ENCODE peak calls at places on chromosomes 5 and 9, in four cellular contexts. M is upper lobe of left lung, L is tibial artery, J is colonic mucosa. Z is an unnamed sample.
A peak's percentile ranks its signal among the peaks of the same experiment; 100 is the strongest.

GRCh38 chr9:127561491-127562270 is 50.4 kb upstream of the STXBP1 start:
- DNase-seq in J (peak; percentile 82), L (peak; percentile 96), M (peak; percentile 96), Z (peak; percentile 84)

GRCh38 chr5:84597904-84598303 is 213.2 kb upstream of the EDIL3 start:
- DNase-seq in L (no peak), M (no peak), J (no peak), Z (no peak)

GRCh38 chr9:90880669-90881068 is 79.0 kb downstream of the SYK start:
- DNase-seq in L (no peak), J (no peak), M (no peak), Z (no peak)

GRCh38 chr9:137031904-137032639 is at the start of gene FUT7:
- DNase-seq in L (no peak), J (peak; percentile 34), M (peak; percentile 64), Z (no peak)

GRCh38 chr5:14414615-14415515 is 166.7 kb upstream of the OTULINL start:
- DNase-seq in M (no peak), J (peak; percentile 25), L (no peak), Z (no peak)

GRCh38 chr5:124790895-124791732 is 44.7 kb upstream of the ZNF608 start:
- DNase-seq in J (peak; percentile 70), M (no peak), L (no peak), Z (no peak)

GRCh38 chr5:178123987-178124925 is 6.6 kb upstream of the RMND5B start:
- DNase-seq in J (no peak), M (no peak), L (no peak), Z (no peak)

GRCh38 chr9:76699966-76700365 is 64.3 kb upstream of the PCA3 start:
- DNase-seq in L (no peak), M (no peak), J (no peak), Z (no peak)

DNA sequence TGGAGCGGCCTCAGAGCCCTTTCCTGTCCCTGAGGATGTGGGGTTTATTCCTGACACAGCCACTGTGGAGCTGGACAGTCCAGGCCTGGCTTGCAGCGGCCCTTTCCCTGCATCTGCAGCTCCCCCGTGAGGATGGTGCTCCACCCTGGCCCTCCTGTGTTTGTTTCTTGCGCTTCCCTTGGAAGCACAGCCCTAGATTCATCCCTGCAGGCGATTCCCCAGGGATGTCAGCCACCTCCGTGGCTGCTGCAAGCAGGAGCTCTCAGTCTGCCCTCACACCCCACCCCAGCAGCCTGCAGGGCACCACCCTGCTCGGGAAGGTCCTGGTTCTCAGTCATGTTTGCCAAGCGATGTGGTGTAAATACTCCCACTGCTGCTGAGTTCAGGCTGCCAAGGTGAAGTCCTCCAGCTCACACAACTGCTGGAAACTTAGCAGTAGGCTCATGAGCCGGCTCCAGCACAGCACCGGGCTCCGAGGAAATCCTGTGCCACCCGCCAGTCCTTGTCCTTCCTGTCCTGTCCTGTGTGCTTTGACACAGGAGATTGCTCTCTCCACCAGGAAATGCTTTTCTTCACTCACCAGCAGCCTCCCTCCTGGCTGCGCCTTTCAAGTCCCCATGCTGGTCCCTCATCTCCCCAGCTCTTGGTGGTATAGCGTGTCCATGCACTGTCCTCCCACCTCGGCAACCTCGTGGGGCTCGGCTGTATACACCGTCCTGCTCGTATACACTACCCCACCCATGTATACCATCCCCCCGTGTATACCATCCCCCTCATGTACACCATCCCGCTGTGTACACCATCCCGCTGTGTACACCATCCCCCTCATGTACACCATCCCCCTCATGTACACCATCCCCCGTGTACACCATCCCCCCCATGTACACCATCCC is 16.2 kb downstream of the ROPN1L start:
- DNase-seq in J (no peak), L (no peak), M (no peak), Z (no peak)
- H3K27ac ChIP-seq in J (no peak overlapping the region), L (no peak overlapping the region), M (no peak overlapping the region), Z (no peak overlapping the region)

GRCh38 chr9:15612962-15613361 is 60.1 kb downstream of the CCDC171 start:
- DNase-seq in L (no peak), M (no peak), J (no peak), Z (no peak)
- H3K4me1 ChIP-seq in L (no peaks in the 10 kb centered on the region), M (no peaks in the 10 kb centered on the region), J (no peaks in the 10 kb centered on the region), Z (no peaks in the 10 kb centered on the region)

DNA sequence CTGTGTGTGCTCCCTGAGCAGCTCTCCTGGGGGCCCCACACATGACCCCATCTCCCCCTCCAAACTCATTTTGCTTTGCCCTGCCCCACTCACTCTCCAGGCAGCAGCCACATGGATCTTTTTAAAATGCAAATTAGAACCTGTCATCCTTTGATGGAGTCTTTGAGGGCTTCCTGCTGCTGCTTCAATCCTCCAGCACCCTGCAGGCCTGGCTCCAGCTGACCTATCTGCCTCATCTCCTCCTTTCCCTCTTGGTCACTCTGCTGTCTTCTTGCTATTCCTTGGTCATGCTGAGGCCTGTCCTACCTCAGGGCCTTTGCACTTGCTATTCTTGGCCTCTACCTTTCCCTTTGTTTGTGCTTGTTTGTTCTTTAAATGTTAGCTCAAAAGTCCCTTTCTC is 17.9 kb downstream of the NDST1 start:
- DNase-seq in M (no peak), L (no peak), J (no peak), Z (peak; percentile 7)
- H3K27ac ChIP-seq in M (no peak overlapping the region), L (no peak overlapping the region), J (no peak overlapping the region), Z (peak overlapping the region; percentile 81)

GRCh38 chr5:135847976-135848375 is 13.5 kb downstream of the SLC25A48 start:
- DNase-seq in J (no peak), M (no peak), L (no peak), Z (no peak)

GRCh38 chr5:135850231-135850630 is 15.8 kb downstream of the SLC25A48 start:
- DNase-seq in M (no peak), J (no peak), L (no peak), Z (no peak)

GRCh38 chr5:135843571-135844337 is 9.3 kb downstream of the SLC25A48 start:
- DNase-seq in M (no peak), L (peak; percentile 50), J (peak; percentile 86), Z (no peak)

GRCh38 chr5:135842737-135843136 is 8.3 kb downstream of the SLC25A48 start:
- DNase-seq in J (no peak), L (no peak), M (no peak), Z (no peak)

DNA sequence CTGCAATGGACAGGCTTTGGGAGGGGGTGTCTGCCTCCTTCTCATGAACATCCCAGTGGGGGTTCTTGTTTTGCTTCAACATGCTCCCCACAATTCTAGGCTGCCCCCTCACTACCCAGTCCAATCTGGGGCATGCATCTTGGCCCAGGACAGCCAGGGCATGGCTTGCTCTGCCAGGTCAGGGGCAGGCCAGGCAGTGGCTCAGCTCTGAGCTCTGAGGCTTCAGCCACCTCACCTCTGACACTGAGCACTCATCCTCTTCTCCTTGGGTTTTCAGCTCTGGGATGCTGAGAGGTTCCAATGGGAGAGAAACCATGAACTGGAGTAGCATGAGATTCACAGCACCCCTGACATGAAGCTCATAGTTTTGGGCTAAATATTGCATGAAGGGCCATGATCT is 11.8 kb downstream of the SLC25A48 start:
- DNase-seq in J (no peak), M (no peak), L (no peak), Z (no peak)
- H3K4me1 ChIP-seq in J (peaks cover 6% of the 10 kb centered on the region), M (no peaks in the 10 kb centered on the region), L (no peaks in the 10 kb centered on the region), Z (no peaks in the 10 kb centered on the region)

GRCh38 chr9:124291801-124292396 is 34.1 kb downstream of the NEK6 start:
- DNase-seq in L (peak; percentile 79), M (peak; percentile 48), J (no peak), Z (no peak)

GRCh38 chr9:124293712-124294504 is 36.2 kb downstream of the NEK6 start:
- DNase-seq in M (no peak), L (no peak), J (no peak), Z (no peak)

GRCh38 chr9:124295097-124295794 is 37.5 kb downstream of the NEK6 start:
- DNase-seq in J (no peak), L (no peak), M (peak; percentile 37), Z (no peak)

GRCh38 chr9:124290743-124291554 is 33.2 kb downstream of the NEK6 start:
- DNase-seq in J (no peak), L (no peak), M (no peak), Z (no peak)

GRCh38 chr9:124292696-124293593 is 35.2 kb downstream of the NEK6 start:
- DNase-seq in L (no peak), M (no peak), J (no peak), Z (no peak)
- H3K27ac ChIP-seq in L (peak overlapping the region; percentile 26), M (no peak overlapping the region), J (no peak overlapping the region), Z (no peak overlapping the region)

GRCh38 chr9:129469988-129470316 is 150.9 kb downstream of the C9orf50 start:
- DNase-seq in M (no peak), J (no peak), L (no peak), Z (no peak)

GRCh38 chr9:129474740-129475404 is 146.0 kb downstream of the C9orf50 start:
- DNase-seq in M (no peak), L (no peak), J (no peak), Z (no peak)

GRCh38 chr9:129473523-129474244 is 147.2 kb downstream of the C9orf50 start:
- DNase-seq in M (no peak), J (no peak), L (peak; percentile 92), Z (peak; percentile 58)

GRCh38 chr9:129471201-129472019 is 149.5 kb downstream of the C9orf50 start:
- DNase-seq in L (no peak), J (no peak), M (no peak), Z (peak; percentile 33)

GRCh38 chr9:129472651-129473102 is 148.2 kb downstream of the C9orf50 start:
- DNase-seq in M (no peak), J (no peak), L (no peak), Z (no peak)
- H3K4me1 ChIP-seq in M (peaks cover 2% of the 10 kb centered on the region), J (no peaks in the 10 kb centered on the region), L (peaks cover 16% of the 10 kb centered on the region), Z (no peaks in the 10 kb centered on the region)

Z was measured in psoas muscle.